ENCODE peak calls at places on chromosome 18, in seven cellular contexts. L, X, I, B, E, U and C are unnamed samples.

GRCh38 chr18:78107363-78107762 is 857.7 kb downstream of the GALR1 start:
- DNase-seq in L (no peak), X (no peak), I (no peak), B (no peak), E (no peak), U (no peak), C (no peak)

GRCh38 chr18:6557470-6558245 is 142.9 kb upstream of the L3MBTL4 start:
- DNase-seq in L (no peak), X (no peak), I (no peak), B (peak), E (no peak), U (no peak), C (no peak)

GRCh38 chr18:75639468-75639831 is 211.9 kb upstream of the SMIM21 start:
- DNase-seq in L (no peak), X (no peak), I (no peak), B (no peak), E (no peak), U (no peak), C (no peak)

GRCh38 chr18:49520661-49521145 is 33.7 kb upstream of the C18orf32 start:
- DNase-seq in L (peak), X (no peak), I (no peak), B (no peak), E (no peak), U (peak), C (no peak)

GRCh38 chr18:45828917-45829811 is 3.7 kb downstream of the SIGLEC15 start:
- DNase-seq in L (no peak), X (no peak), I (no peak), B (peak), E (no peak), U (no peak), C (no peak)

GRCh38 chr18:3248062-3248669 is 565 bp downstream of the MYL12A start:
- DNase-seq in L (peak), X (no peak), I (no peak), B (peak), E (no peak), U (peak), C (no peak)

GRCh38 chr18:31760695-31761094 is at the start of gene SLC25A52:
- DNase-seq in L (no peak), X (no peak), I (no peak), B (no peak), E (no peak), U (no peak), C (no peak)

GRCh38 chr18:49460958-49461601 is 635 bp upstream of the DYM start:
- DNase-seq in L (peak), X (no peak), I (no peak), B (no peak), E (no peak), U (peak), C (no peak)

GRCh38 chr18:21897811-21898210 is 157.2 kb downstream of the MIB1 start:
- DNase-seq in L (peak), X (peak), I (peak), B (no peak), E (peak), U (no peak), C (peak)

GRCh38 chr18:28112056-28112470 is 64.9 kb downstream of the CDH2 start:
- DNase-seq in L (peak), X (no peak), I (no peak), B (no peak), E (no peak), U (peak), C (no peak)

GRCh38 chr18:72866572-72866900 is 1.3 kb downstream of the NETO1 start:
- DNase-seq in L (no peak), X (no peak), I (no peak), B (no peak), E (no peak), U (no peak), C (no peak)

GRCh38 chr18:35572644-35573043 is 8.9 kb upstream of the GALNT1 start:
- DNase-seq in L (no peak), X (no peak), I (no peak), B (no peak), E (no peak), U (no peak), C (no peak)

GRCh38 chr18:78773303-78773755 is 206.3 kb upstream of the SALL3 start:
- DNase-seq in L (no peak), X (no peak), I (no peak), B (no peak), E (no peak), U (no peak), C (no peak)

GRCh38 chr18:9067823-9068222 is 34.7 kb upstream of the NDUFV2 start:
- DNase-seq in L (no peak), X (no peak), I (no peak), B (no peak), E (no peak), U (no peak), C (no peak)

GRCh38 chr18:47756364-47757016 is 174.0 kb downstream of the SMAD2 start:
- DNase-seq in L (peak), X (peak), I (peak), B (peak), E (peak), U (peak), C (peak)

GRCh38 chr18:76518543-76519155 is 23.6 kb upstream of the ZNF516 start:
- DNase-seq in L (peak), X (no peak), I (no peak), B (peak), E (peak), U (no peak), C (no peak)

GRCh38 chr18:79490593-79491551 is 95.1 kb downstream of the NFATC1 start:
- DNase-seq in L (no peak), X (no peak), I (no peak), B (no peak), E (no peak), U (no peak), C (no peak)

GRCh38 chr18:75249192-75249551 is 38.6 kb downstream of the TSHZ1 start:
- DNase-seq in L (no peak), X (no peak), I (no peak), B (no peak), E (no peak), U (no peak), C (no peak)

GRCh38 chr18:73355076-73355475 is 487.3 kb upstream of the NETO1 start:
- DNase-seq in L (no peak), X (no peak), I (no peak), B (no peak), E (no peak), U (peak), C (no peak)

GRCh38 chr18:22314406-22314805 is 103.3 kb downstream of the CTAGE1 start:
- DNase-seq in L (peak), X (no peak), I (no peak), B (no peak), E (no peak), U (peak), C (no peak)

GRCh38 chr18:36012891-36013290 is 40.4 kb downstream of the RMP24 start:
- DNase-seq in L (peak), X (no peak), I (no peak), B (no peak), E (no peak), U (peak), C (no peak)

GRCh38 chr18:77369644-77370043 is 120.0 kb downstream of the GALR1 start:
- DNase-seq in L (no peak), X (no peak), I (no peak), B (no peak), E (no peak), U (no peak), C (no peak)

GRCh38 chr18:48975817-48976649 is 25.3 kb upstream of the SMAD7 start:
- DNase-seq in L (peak), X (no peak), I (peak), B (peak), E (peak), U (peak), C (peak)

DNA sequence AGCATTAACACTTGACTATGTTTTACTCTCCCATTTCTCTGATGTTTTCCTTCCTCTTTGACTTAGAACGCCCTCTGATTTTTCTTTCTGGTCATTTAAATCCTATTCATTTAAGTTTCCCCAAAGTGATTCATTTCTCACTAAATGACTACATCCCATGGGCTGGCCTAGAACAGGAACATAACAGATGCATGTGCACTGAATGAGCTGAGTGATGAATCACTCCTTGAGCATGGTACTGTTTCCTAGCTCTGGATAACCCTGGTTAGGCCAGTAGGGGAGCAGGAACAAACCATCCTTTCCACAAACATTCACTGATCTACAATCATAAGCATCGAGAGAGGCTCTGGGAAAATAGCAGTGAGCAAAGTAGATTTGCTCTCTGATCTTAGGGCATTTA is 221.9 kb upstream of the SETBP1 start:
- DNase-seq in L (peak), X (no peak), I (no peak), B (no peak), E (no peak), U (peak), C (no peak)
- TF ChIP-seq CTCF in L (no peak), X (no peak), I (no peak), B (no peak), E (no peak), U (peak), C (no peak)

GRCh38 chr18:13337369-13337768 is 118.8 kb downstream of the LDLRAD4 start:
- DNase-seq in L (no peak), X (no peak), I (no peak), B (no peak), E (no peak), U (no peak), C (no peak)
- TF ChIP-seq CTCF in L (no peak), X (no peak), I (no peak), B (no peak), E (no peak), U (no peak), C (no peak)

GRCh38 chr18:42275949-42276730 is 321.1 kb downstream of the PIK3C3 start:
- DNase-seq in L (no peak), X (no peak), I (no peak), B (no peak), E (no peak), U (no peak), C (no peak)

GRCh38 chr18:42268793-42269192 is 313.8 kb downstream of the PIK3C3 start:
- DNase-seq in L (no peak), X (no peak), I (no peak), B (no peak), E (no peak), U (peak), C (no peak)

GRCh38 chr18:42275138-42275535 is 320.1 kb downstream of the PIK3C3 start:
- DNase-seq in L (no peak), X (no peak), I (no peak), B (no peak), E (no peak), U (no peak), C (no peak)

GRCh38 chr18:42271656-42272355 is 316.8 kb downstream of the PIK3C3 start:
- DNase-seq in L (no peak), X (no peak), I (no peak), B (no peak), E (no peak), U (no peak), C (no peak)

DNA sequence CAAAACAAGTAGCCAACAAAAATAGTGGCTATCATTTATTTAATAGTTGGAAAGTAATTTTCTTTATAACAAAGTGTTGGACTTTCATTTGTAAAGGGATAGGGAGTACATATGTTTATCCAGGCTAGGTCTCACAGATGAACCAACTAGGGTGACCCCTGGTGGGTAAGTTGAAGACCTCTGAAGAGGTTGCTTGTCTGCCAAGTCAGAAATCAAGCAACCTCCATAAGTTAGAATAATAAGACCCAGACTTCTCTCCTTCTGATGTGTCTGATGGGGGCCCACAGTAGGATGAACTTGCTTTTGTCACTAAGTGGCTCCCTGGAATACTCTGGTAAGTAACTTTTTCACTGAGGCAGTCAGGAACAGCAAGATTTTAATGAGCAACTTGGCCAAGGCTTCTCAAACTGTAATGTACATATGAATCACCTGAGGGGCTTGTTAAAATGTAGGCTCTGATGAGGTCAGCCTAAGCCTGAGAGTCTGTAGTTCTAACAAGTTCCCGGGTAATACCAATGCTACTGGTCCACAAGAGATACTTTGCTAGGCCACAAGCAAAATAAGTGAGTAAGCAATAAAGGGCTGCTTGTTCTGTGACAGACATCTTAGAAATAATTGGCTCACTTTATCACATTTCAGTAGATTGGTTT is 319.6 kb downstream of the PIK3C3 start:
- DNase-seq in L (peak), X (no peak), I (no peak), B (no peak), E (no peak), U (no peak), C (peak)
- TF ChIP-seq CTCF in L (peak), X (no peak), I (no peak), B (no peak), E (no peak), U (peak), C (peak)

GRCh38 chr18:24398515-24398914 is 891 bp upstream of the OSBPL1A start:
- DNase-seq in L (no peak), X (peak), I (no peak), B (no peak), E (peak), U (peak), C (no peak)

GRCh38 chr18:24404591-24404990 is 7.0 kb upstream of the OSBPL1A start:
- DNase-seq in L (no peak), X (no peak), I (no peak), B (no peak), E (no peak), U (no peak), C (no peak)

GRCh38 chr18:24403076-24403475 is 5.5 kb upstream of the OSBPL1A start:
- DNase-seq in L (no peak), X (no peak), I (no peak), B (no peak), E (no peak), U (no peak), C (no peak)

GRCh38 chr18:24400587-24400986 is 3.0 kb upstream of the OSBPL1A start:
- DNase-seq in L (no peak), X (no peak), I (no peak), B (no peak), E (no peak), U (peak), C (no peak)

DNA sequence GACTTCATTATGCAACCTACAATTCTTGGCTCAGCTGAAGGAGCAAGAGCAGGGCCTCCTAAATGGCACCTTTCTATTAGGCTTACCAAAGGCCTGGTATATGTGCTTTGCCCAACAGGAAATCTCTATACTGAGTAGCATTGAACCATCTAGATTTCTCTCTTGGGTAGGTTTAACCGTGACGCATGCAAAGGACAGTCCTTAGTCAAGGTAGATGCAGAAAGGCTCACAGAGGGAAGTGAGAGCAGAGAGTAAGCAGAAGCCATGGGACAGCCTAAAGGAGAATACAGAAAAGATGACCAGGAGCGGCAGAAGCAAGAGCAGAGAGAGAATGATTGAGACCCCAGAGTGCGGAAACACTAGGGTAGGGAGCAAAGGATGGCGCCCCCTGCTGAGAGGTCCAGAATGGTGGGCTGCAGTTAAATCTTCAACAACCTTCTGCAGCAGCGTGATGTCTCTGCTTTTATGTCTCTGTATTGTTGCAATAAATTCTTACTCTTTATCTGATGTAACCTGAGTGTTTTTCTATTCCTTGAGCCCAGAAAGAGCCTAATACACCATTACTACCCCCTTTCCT is 4.7 kb upstream of the OSBPL1A start:
- DNase-seq in L (no peak), X (no peak), I (no peak), B (no peak), E (peak), U (no peak), C (no peak)
- TF ChIP-seq CTCF in L (peak), X (peak), I (no peak), B (no peak), E (no peak), U (no peak), C (no peak)

DNA sequence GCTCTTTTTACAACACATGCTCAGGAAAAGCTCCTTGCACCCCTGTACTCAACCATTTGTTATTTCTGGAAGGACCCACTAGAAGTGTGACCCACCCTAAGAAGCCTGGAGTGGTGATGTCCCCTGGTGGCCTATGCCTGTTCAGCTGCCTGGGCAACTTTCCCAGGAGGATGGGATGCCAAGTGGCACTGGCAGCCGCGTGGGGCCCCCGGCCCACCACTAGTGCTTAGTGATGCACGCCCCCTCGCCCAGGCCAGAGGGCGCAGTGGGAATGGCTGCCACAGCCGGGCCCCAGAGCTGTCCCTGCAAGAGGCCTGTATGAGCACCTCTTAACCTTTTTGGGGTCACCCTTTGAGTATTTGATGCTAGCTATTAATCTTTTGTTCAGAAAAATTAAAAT is 18.1 kb downstream of the IMPA2 start:
- DNase-seq in L (no peak), X (no peak), I (no peak), B (no peak), E (no peak), U (no peak), C (no peak)
- TF ChIP-seq CTCF in L (no peak), X (no peak), I (no peak), B (no peak), E (no peak), U (no peak), C (no peak)

DNA sequence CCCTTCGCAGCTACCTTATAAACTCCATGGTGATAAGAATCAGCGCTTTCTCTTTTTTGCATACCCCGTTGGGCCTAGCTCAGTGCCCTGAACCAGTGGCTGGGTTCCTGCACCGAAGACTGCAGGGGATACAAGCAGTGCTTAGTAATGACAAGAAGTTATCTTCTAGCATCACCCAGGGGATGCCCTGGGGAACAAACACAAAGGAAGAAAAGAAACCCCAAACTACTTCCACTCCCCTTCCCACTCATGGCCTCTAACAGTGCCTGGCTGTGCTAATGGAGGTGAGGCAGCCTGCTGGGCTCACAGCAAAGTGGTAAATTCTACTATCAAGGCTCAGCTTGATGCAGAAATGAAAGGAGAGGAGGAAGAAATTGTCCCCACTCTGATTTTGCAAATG is 314.7 kb downstream of the TXNL1 start:
- DNase-seq in L (no peak), X (no peak), I (no peak), B (no peak), E (no peak), U (no peak), C (no peak)
- TF ChIP-seq CTCF in L (no peak), X (no peak), I (no peak), B (no peak), E (no peak), U (no peak), C (no peak)

DNA sequence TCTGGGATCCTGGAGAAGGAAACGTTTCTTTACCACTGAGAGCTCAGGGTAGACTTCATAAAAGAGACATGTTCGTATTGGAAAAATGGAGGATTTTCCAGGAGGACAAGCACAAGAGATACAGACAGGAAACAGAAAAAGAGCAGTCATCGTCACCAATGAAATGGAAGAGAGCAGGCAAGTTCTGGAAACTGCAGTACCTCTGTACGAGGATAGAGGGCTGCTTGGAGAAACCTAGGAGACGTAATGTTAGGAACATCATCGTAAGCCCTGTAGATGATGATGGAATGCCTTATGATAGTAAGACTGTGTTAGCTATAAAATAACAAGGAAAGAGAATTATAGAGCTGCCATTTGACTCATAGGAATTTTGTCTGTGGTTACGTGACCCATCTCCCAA is 121.1 kb upstream of the KLHL14 start:
- DNase-seq in L (no peak), X (no peak), I (peak), B (no peak), E (no peak), U (no peak), C (no peak)
- TF ChIP-seq CTCF in L (no peak), X (peak), I (no peak), B (no peak), E (no peak), U (peak), C (no peak)

DNA sequence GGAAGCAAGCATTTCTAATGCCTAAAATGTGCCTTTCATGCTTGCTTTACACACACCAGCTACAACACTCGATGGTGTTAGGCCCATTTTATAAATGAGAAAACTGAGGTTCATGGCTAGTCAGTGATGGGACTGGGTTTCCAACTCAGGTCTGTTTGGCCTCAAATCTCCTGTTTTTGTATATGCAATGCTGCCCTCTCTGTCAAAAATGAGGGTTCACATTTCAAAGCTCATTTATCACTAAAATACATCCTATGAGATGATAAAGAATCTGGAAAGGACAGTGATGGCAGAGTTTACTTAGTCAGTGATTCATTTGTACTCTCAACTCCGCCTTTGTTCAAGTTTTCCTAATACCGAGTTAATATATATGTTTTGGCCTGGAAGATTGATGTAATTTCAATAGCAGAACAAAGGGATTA is 92.3 kb downstream of the KCTD1 start:
- DNase-seq in L (no peak), X (no peak), I (no peak), B (no peak), E (no peak), U (no peak), C (no peak)
- TF ChIP-seq CTCF in L (no peak), X (no peak), I (peak), B (no peak), E (no peak), U (no peak), C (no peak)

GRCh38 chr18:70446063-70446462 is 157.2 kb downstream of the SOCS6 start:
- DNase-seq in L (no peak), X (no peak), I (no peak), B (no peak), E (no peak), U (no peak), C (no peak)
- TF ChIP-seq CTCF in L (no peak), X (no peak), I (no peak), B (no peak), E (no peak), U (no peak), C (no peak)